ENCODE peak calls at places on chromosome 13, in four cellular contexts. E is left cardiac atrium, F is omental fat pad, Z is tibial artery. A is an unnamed sample.

GRCh38 chr13:40682449-40683240 is 16.2 kb upstream of the FOXO1 start:
- DNase-seq in Z (no peak), F (no peak), E (no peak), A (no peak)

GRCh38 chr13:113141591-113141950 is 16.9 kb upstream of the PROZ start:
- DNase-seq in Z (no peak), E (no peak), F (no peak), A (peak)

GRCh38 chr13:50450279-50450678 is 393.2 kb downstream of the DLEU7 start:
- DNase-seq in E (no peak), F (no peak), Z (no peak), A (no peak)

GRCh38 chr13:50198508-50198907 is 183.3 kb downstream of the KCNRG start:
- DNase-seq in E (no peak), Z (no peak), F (no peak), A (no peak)

GRCh38 chr13:79404985-79405384 is 1.1 kb downstream of the RBM26 start:
- DNase-seq in E (no peak), F (no peak), Z (no peak), A (no peak)

GRCh38 chr13:114110091-114110829 is 22.2 kb downstream of the RASA3 start:
- DNase-seq in E (peak), Z (peak), F (peak), A (peak)

GRCh38 chr13:30477346-30478235 is 11.9 kb upstream of the HMGB1 start:
- DNase-seq in F (no peak), E (no peak), Z (no peak), A (no peak)

GRCh38 chr13:40069173-40070044 is 413.9 kb downstream of the COG6 start:
- DNase-seq in F (peak), Z (peak), E (peak), A (peak)

GRCh38 chr13:32878172-32878571 is 138.1 kb upstream of the KL start:
- DNase-seq in E (no peak), F (no peak), Z (no peak), A (no peak)

GRCh38 chr13:105497597-105497996 is 1037.9 kb downstream of the EFNB2 start:
- DNase-seq in Z (no peak), F (no peak), E (no peak), A (no peak)

GRCh38 chr13:102260256-102260655 is 141.6 kb downstream of the FGF14 start:
- DNase-seq in E (no peak), Z (no peak), F (no peak), A (no peak)

GRCh38 chr13:39836038-39836437 is 180.6 kb downstream of the COG6 start:
- DNase-seq in F (no peak), E (no peak), Z (no peak), A (no peak)

GRCh38 chr13:43473437-43473836 is 313.3 kb downstream of the ENOX1 start:
- DNase-seq in Z (no peak), E (no peak), F (no peak), A (no peak)

GRCh38 chr13:102651892-102652291 is 43.0 kb downstream of the METTL21C start:
- DNase-seq in F (no peak), Z (peak), E (no peak), A (no peak)

GRCh38 chr13:21657538-21657937 is 13.3 kb upstream of the FGF9 start:
- DNase-seq in F (no peak), Z (no peak), E (no peak), A (no peak)

GRCh38 chr13:98581971-98582702 is 5.2 kb upstream of the STK24 start:
- DNase-seq in Z (no peak), E (no peak), F (no peak), A (no peak)

GRCh38 chr13:39538826-39539555 is 64.0 kb downstream of the LHFPL6 start:
- DNase-seq in Z (no peak), E (no peak), F (no peak), A (no peak)

GRCh38 chr13:85543144-85543543 is 256.1 kb downstream of the SLITRK6 start:
- DNase-seq in Z (no peak), F (no peak), E (no peak), A (no peak)

GRCh38 chr13:109700176-109700575 is 86.2 kb downstream of the IRS2 start:
- DNase-seq in E (peak), Z (peak), F (no peak), A (peak)

GRCh38 chr13:29105779-29106178 is 285.6 kb downstream of the MTUS2 start:
- DNase-seq in E (no peak), F (no peak), Z (no peak), A (no peak)

GRCh38 chr13:91776650-91777193 is 378.3 kb downstream of the GPC5 start:
- DNase-seq in Z (no peak), E (no peak), F (no peak), A (no peak)

GRCh38 chr13:106540613-106541012 is 5.2 kb upstream of the EFNB2 start:
- DNase-seq in F (no peak), E (no peak), Z (no peak), A (no peak)

GRCh38 chr13:93977986-93978385 is 501.5 kb downstream of the DCT start:
- DNase-seq in E (no peak), Z (no peak), F (no peak), A (no peak)

GRCh38 chr13:40539954-40540706 is 126.3 kb downstream of the FOXO1 start:
- DNase-seq in Z (no peak), E (no peak), F (no peak), A (no peak)

GRCh38 chr13:102089177-102089576 is 312.7 kb downstream of the FGF14 start:
- DNase-seq in E (no peak), F (no peak), Z (no peak), A (no peak)

GRCh38 chr13:107209811-107210210 is 641.9 kb upstream of the ARGLU1 start:
- DNase-seq in Z (no peak), F (no peak), E (no peak), A (no peak)

GRCh38 chr13:71866173-71867091 is 572 bp downstream of the DACH1 start:
- DNase-seq in Z (no peak), F (no peak), E (peak), A (no peak)